ENCODE peak calls at places on chromosome 4, in seven cellular contexts. E, B, Q, A, N, P and F are unnamed samples.

GRCh38 chr4:4855293-4856070 is 4.0 kb upstream of the MSX1 start:
- DNase-seq in P (no peak), B (no peak), A (no peak), N (no peak), Q (no peak), E (no peak), F (no peak)

GRCh38 chr4:186651624-186652023 is 72.0 kb downstream of the FAT1 start:
- DNase-seq in B (peak), N (no peak), A (no peak), E (no peak), Q (no peak), P (peak), F (no peak)

GRCh38 chr4:25845841-25846653 is 16.7 kb downstream of the SEL1L3 start:
- DNase-seq in P (no peak), A (no peak), N (no peak), E (no peak), Q (no peak), B (no peak), F (no peak)

GRCh38 chr4:130183096-130183495 is 1087.1 kb downstream of the C4orf33 start:
- DNase-seq in A (no peak), N (no peak), Q (no peak), P (no peak), E (no peak), B (no peak), F (no peak)

GRCh38 chr4:6383929-6384328 is 88.5 kb downstream of the PPP2R2C start:
- DNase-seq in P (no peak), E (no peak), N (no peak), Q (no peak), A (no peak), B (no peak), F (no peak)

GRCh38 chr4:101191302-101192098 is 155.8 kb downstream of the PPP3CA start:
- DNase-seq in Q (no peak), E (no peak), N (no peak), P (peak), A (no peak), B (peak), F (peak)

GRCh38 chr4:188915175-188915574 is 775.9 kb downstream of the TRIML1 start:
- DNase-seq in B (no peak), P (no peak), Q (no peak), N (no peak), A (no peak), E (no peak), F (no peak)

GRCh38 chr4:69833251-69833650 is 26.7 kb downstream of the SULT1E1 start:
- DNase-seq in Q (no peak), P (no peak), B (no peak), A (no peak), N (no peak), E (no peak), F (no peak)

GRCh38 chr4:180057891-180058643 is 2185.1 kb upstream of the TENM3 start:
- DNase-seq in E (no peak), A (peak), N (no peak), P (peak), B (peak), Q (no peak), F (peak)

GRCh38 chr4:38132843-38133662 is 172.9 kb downstream of the PTTG2 start:
- DNase-seq in B (no peak), A (no peak), P (peak), E (no peak), Q (no peak), N (peak), F (no peak)

GRCh38 chr4:140812916-140813315 is 56.7 kb upstream of the TBC1D9 start:
- DNase-seq in B (no peak), N (no peak), A (no peak), E (no peak), P (no peak), Q (no peak), F (no peak)

GRCh38 chr4:177579649-177580048 is 137.4 kb upstream of the AGA start:
- DNase-seq in N (no peak), B (no peak), E (no peak), P (no peak), Q (no peak), A (no peak), F (no peak)

GRCh38 chr4:78524009-78524408 is 27.6 kb upstream of the ANXA3 start:
- DNase-seq in A (no peak), P (no peak), B (no peak), N (no peak), Q (no peak), E (no peak), F (no peak)

GRCh38 chr4:74451214-74451661 is 6.3 kb downstream of the AREG start:
- DNase-seq in E (no peak), A (no peak), P (no peak), N (no peak), B (no peak), Q (no peak), F (no peak)

GRCh38 chr4:15912236-15912635 is 26.3 kb downstream of the FGFBP1 start:
- DNase-seq in P (no peak), N (no peak), Q (no peak), A (no peak), B (no peak), E (no peak), F (no peak)

GRCh38 chr4:17055788-17056187 is 157.3 kb upstream of the LDB2 start:
- DNase-seq in E (no peak), P (no peak), N (no peak), Q (no peak), B (no peak), A (no peak), F (no peak)

GRCh38 chr4:53185853-53186590 is 179.8 kb downstream of the SCFD2 start:
- DNase-seq in N (no peak), Q (no peak), A (no peak), E (no peak), B (no peak), P (no peak), F (no peak)

GRCh38 chr4:89836897-89837384 is at the start of gene SNCA:
- DNase-seq in Q (no peak), P (peak), E (no peak), N (peak), B (peak), A (peak), F (peak)

GRCh38 chr4:122142687-122143086 is 9.4 kb upstream of the BLTP1 start:
- DNase-seq in B (no peak), A (no peak), N (no peak), E (no peak), Q (no peak), P (no peak), F (no peak)

GRCh38 chr4:149113804-149114430 is 671.7 kb upstream of the NR3C2 start:
- DNase-seq in A (no peak), B (no peak), P (no peak), N (no peak), E (no peak), Q (no peak), F (no peak)

GRCh38 chr4:71380721-71381120 is 41.9 kb downstream of the SLC4A4 start:
- DNase-seq in P (peak), Q (no peak), A (no peak), N (no peak), E (no peak), B (no peak), F (no peak)

GRCh38 chr4:109011241-109012031 is 248.6 kb upstream of the ETNPPL start:
- DNase-seq in Q (no peak), B (no peak), E (no peak), A (no peak), N (no peak), P (no peak), F (no peak)

GRCh38 chr4:110005461-110006056 is 92.9 kb downstream of the EGF start:
- DNase-seq in A (no peak), E (no peak), B (no peak), Q (no peak), N (no peak), P (peak), F (no peak)

GRCh38 chr4:84238247-84239090 is 260.6 kb downstream of the NKX6-1 start:
- DNase-seq in N (no peak), B (no peak), Q (no peak), A (no peak), P (no peak), E (no peak), F (no peak)